ENCODE peak calls at places on chromosomes 2 and 18, in four cellular contexts. B is astrocyte of the spinal cord; G is stimulated activated CD8-positive, alpha-beta memory T cell treated with anti-CD3 and anti-CD28 coated beads, Interleukin-4, amount 100 ng/mL, for 4 hours; R is HL-60. C is an unnamed sample.

GRCh38 chr2:86638712-86639111 is 15.0 kb upstream of the RNF103 start:
- DNase-seq in B (no peak), G (no peak), R (no peak), C (no peak)

GRCh38 chr2:239135531-239135930 is 265.3 kb downstream of the HDAC4 start:
- DNase-seq in B (no peak), G (no peak), R (no peak), C (no peak)

GRCh38 chr2:133326651-133327397 is 241.4 kb downstream of the NCKAP5 start:
- DNase-seq in B (peak), G (no peak), R (no peak), C (no peak)

GRCh38 chr2:43311276-43311675 is 84.9 kb upstream of the ZFP36L2 start:
- DNase-seq in B (peak), G (no peak), R (no peak), C (no peak)

GRCh38 chr2:149160701-149161217 is 122.3 kb downstream of the LYPD6B start:
- DNase-seq in B (no peak), G (no peak), R (peak), C (no peak)

GRCh38 chr2:166972418-166972817 is 84.1 kb downstream of the XIRP2 start:
- DNase-seq in B (peak), G (no peak), R (no peak), C (no peak)

GRCh38 chr2:230170532-230170931 is 49.3 kb downstream of the SP110 start:
- DNase-seq in B (no peak), G (no peak), R (peak), C (no peak)

GRCh38 chr2:111227716-111228141 is 107.0 kb downstream of the BCL2L11 start:
- DNase-seq in B (peak), G (no peak), R (no peak), C (no peak)

GRCh38 chr2:217356795-217357194 is 496.9 kb upstream of the TNP1 start:
- DNase-seq in B (no peak), G (no peak), R (no peak), C (no peak)

GRCh38 chr2:42091671-42092070 is 43.9 kb downstream of the PKDCC start:
- DNase-seq in B (no peak), G (no peak), R (no peak), C (no peak)

GRCh38 chr2:208466133-208466919 is 59.7 kb downstream of the PTH2R start:
- DNase-seq in B (peak), G (no peak), R (peak), C (peak)

GRCh38 chr18:35073186-35074105 is 32.2 kb downstream of the MAPRE2 start:
- DNase-seq in B (peak), G (no peak), R (no peak), C (no peak)

GRCh38 chr2:54949431-54949830 is 100.8 kb downstream of the RTN4 start:
- DNase-seq in B (no peak), G (no peak), R (no peak), C (no peak)

GRCh38 chr2:231371430-231372054 is 24.0 kb upstream of the B3GNT7 start:
- DNase-seq in B (no peak), G (no peak), R (no peak), C (no peak)

GRCh38 chr2:178947006-178947405 is 102.9 kb downstream of the CCDC141 start:
- DNase-seq in B (no peak), G (no peak), R (no peak), C (no peak)

GRCh38 chr2:199136681-199137080 is 321.1 kb downstream of the SATB2 start:
- DNase-seq in B (peak), G (no peak), R (no peak), C (no peak)

GRCh38 chr2:104685591-104685990 is 168.3 kb upstream of the POU3F3 start:
- DNase-seq in B (no peak), G (no peak), R (no peak), C (no peak)

GRCh38 chr2:232502513-232502900 is 14.9 kb upstream of the ECEL1 start:
- DNase-seq in B (no peak), G (no peak), R (no peak), C (no peak)

GRCh38 chr2:127100261-127101047 is 6.5 kb downstream of the BIN1 start:
- DNase-seq in B (no peak), G (no peak), R (no peak), C (no peak)

GRCh38 chr2:235206980-235207579 is 255.3 kb downstream of the SH3BP4 start:
- DNase-seq in B (no peak), G (no peak), R (no peak), C (no peak)

GRCh38 chr2:189285962-189286648 is 106.5 kb upstream of the COL5A2 start:
- DNase-seq in B (peak), G (no peak), R (no peak), C (no peak)

GRCh38 chr2:116737951-116738350 is 1076.5 kb upstream of the DDX18 start:
- DNase-seq in B (no peak), G (no peak), R (no peak), C (no peak)

GRCh38 chr2:69624153-69624552 is 19.4 kb downstream of the AAK1 start:
- DNase-seq in B (no peak), G (no peak), R (no peak), C (no peak)

C was measured in progenitor cell of endocrine pancreas.